ENCODE peak calls at places on chromosomes 7 and 10, in six cellular contexts. D is activated T-helper 1 cell treated with Interleukin-2 at 50 U/mL for 16 hours; Z is stimulated activated CD8-positive, alpha-beta memory T cell treated with anti-CD3 and anti-CD28 coated beads, Interleukin-15, amount 100 ng/mL, for 48 hours; U is dermis microvascular lymphatic vessel endothelial cell; Y is kidney glomerular epithelial cell; K is CD4-positive, alpha-beta T cell. C is an unnamed sample.

GRCh38 chr10:48551796-48552591 is 52.9 kb downstream of the ARHGAP22 start:
- DNase-seq in Y (peak), D (no peak), Z (no peak), U (peak), K (no peak), C (peak)

GRCh38 chr7:18976715-18977466 is 140.5 kb downstream of the TWIST1 start:
- DNase-seq in K (no peak), Y (no peak), Z (no peak), U (no peak), D (no peak), C (no peak)

GRCh38 chr7:78479348-78479747 is 680.8 kb downstream of the PHTF2 start:
- DNase-seq in U (no peak), K (no peak), Y (no peak), Z (no peak), D (no peak), C (no peak)

GRCh38 chr7:329691-330281 is 39.8 kb downstream of the FOXL3 start:
- DNase-seq in K (no peak), D (no peak), Z (no peak), Y (no peak), U (no peak), C (no peak)

GRCh38 chr10:114349505-114350211 is 54.6 kb downstream of the AFAP1L2 start:
- DNase-seq in Y (no peak), D (no peak), Z (no peak), K (no peak), U (no peak), C (no peak)

GRCh38 chr7:77434570-77434969 is 18.4 kb upstream of the GSAP start:
- DNase-seq in Z (no peak), K (no peak), D (no peak), Y (no peak), U (no peak), C (no peak)

GRCh38 chr10:77036993-77037734 is 600.4 kb downstream of the KCNMA1 start:
- DNase-seq in Y (no peak), U (peak), K (no peak), Z (no peak), D (no peak), C (no peak)

GRCh38 chr7:84123903-84124573 is 70.6 kb downstream of the SEMA3A start:
- DNase-seq in D (no peak), Y (no peak), K (no peak), U (no peak), Z (no peak), C (no peak)

GRCh38 chr7:122764902-122765301 is 62.2 kb upstream of the RNF148 start:
- DNase-seq in K (no peak), U (no peak), Z (no peak), D (no peak), Y (no peak), C (no peak)

GRCh38 chr10:15084502-15084922 is 4.1 kb downstream of the ACBD7 start:
- DNase-seq in K (no peak), Z (no peak), U (peak), Y (peak), D (no peak), C (no peak)

GRCh38 chr10:18501198-18501597 is 150.2 kb downstream of the NSUN6 start:
- DNase-seq in D (no peak), U (no peak), K (no peak), Y (peak), Z (no peak), C (no peak)

GRCh38 chr10:112442063-112442462 is 4.7 kb downstream of the ZDHHC6 start:
- DNase-seq in K (no peak), U (no peak), D (no peak), Y (no peak), Z (no peak), C (no peak)

GRCh38 chr10:107626862-107627261 is 462.4 kb upstream of the SORCS1 start:
- DNase-seq in K (no peak), Z (no peak), U (no peak), D (no peak), Y (no peak), C (no peak)

GRCh38 chr7:50142421-50143113 is 49.5 kb upstream of the ZPBP start:
- DNase-seq in Z (no peak), U (peak), D (no peak), Y (peak), K (no peak), C (no peak)

GRCh38 chr10:63922714-63923317 is 401.6 kb downstream of the REEP3 start:
- DNase-seq in Z (no peak), Y (no peak), K (no peak), D (no peak), U (no peak), C (no peak)

GRCh38 chr10:76582536-76582935 is 1055.1 kb downstream of the KCNMA1 start:
- DNase-seq in Y (no peak), K (no peak), D (no peak), U (no peak), Z (no peak), C (no peak)

GRCh38 chr7:51035696-51036095 is 253.0 kb upstream of the GRB10 start:
- DNase-seq in D (no peak), K (no peak), Y (no peak), U (no peak), Z (no peak), C (no peak)

GRCh38 chr10:97531401-97531985 is 32.8 kb downstream of the UBTD1 start:
- DNase-seq in U (no peak), D (no peak), Y (no peak), Z (no peak), K (no peak), C (no peak)

GRCh38 chr7:30224511-30225031 is 59.8 kb upstream of the ZNRF2 start:
- DNase-seq in Y (peak), K (no peak), Z (no peak), D (no peak), U (no peak), C (no peak)

GRCh38 chr10:71770255-71770654 is 3.1 kb downstream of the VSIR start:
- DNase-seq in K (no peak), D (no peak), Z (no peak), U (no peak), Y (no peak), C (no peak)

GRCh38 chr10:24944512-24945255 is 7.7 kb downstream of the PRTFDC1 start:
- DNase-seq in D (no peak), U (no peak), Z (no peak), Y (no peak), K (no peak), C (no peak)

C was measured in activated CD8-positive, alpha-beta memory T cell treated with anti-CD3 and anti-CD28 coated beads, Interleukin-2, amount 50 U/mL, for 48 hours.